ENCODE peak calls at places on chromosome 2, in ten cellular contexts. B, D, P, J, S, E, I, M, V and A are unnamed samples.

GRCh38 chr2:175039031-175039430 is 33.9 kb upstream of the CHN1 start:
- DNase-seq in B (no peak), D (no peak), P (no peak), J (no peak), S (no peak), E (no peak), I (no peak), M (no peak), V (no peak), A (no peak)

GRCh38 chr2:49490710-49491109 is 336.4 kb upstream of the FSHR start:
- DNase-seq in B (no peak), D (no peak), P (no peak), J (no peak), S (peak), E (peak), I (no peak), M (no peak), V (no peak), A (peak)

GRCh38 chr2:162198239-162198638 is 45.0 kb downstream of the FAP start:
- DNase-seq in B (no peak), D (no peak), P (no peak), J (peak), S (no peak), E (no peak), I (peak), M (no peak), V (no peak), A (no peak)

GRCh38 chr2:177900091-177900490 is 172.5 kb downstream of the PDE11A start:
- DNase-seq in B (no peak), D (no peak), P (no peak), J (no peak), S (peak), E (no peak), I (no peak), M (no peak), V (no peak), A (no peak)

GRCh38 chr2:197339496-197340220 is 29.1 kb upstream of the ANKRD44 start:
- DNase-seq in B (no peak), D (no peak), P (no peak), J (no peak), S (no peak), E (no peak), I (no peak), M (no peak), V (no peak), A (no peak)

GRCh38 chr2:48332286-48332685 is 197.7 kb upstream of the STON1 start:
- DNase-seq in B (no peak), D (no peak), P (no peak), J (no peak), S (peak), E (no peak), I (peak), M (no peak), V (no peak), A (no peak)

GRCh38 chr2:230944123-230944653 is 19.1 kb upstream of the GPR55 start:
- DNase-seq in B (peak), D (no peak), P (no peak), J (no peak), S (no peak), E (no peak), I (no peak), M (no peak), V (no peak), A (no peak)

GRCh38 chr2:8310557-8311455 is 371.1 kb upstream of the ID2 start:
- DNase-seq in B (peak), D (no peak), P (no peak), J (no peak), S (no peak), E (no peak), I (no peak), M (no peak), V (peak), A (no peak)

GRCh38 chr2:45010706-45011036 is 1.4 kb upstream of the SIX2 start:
- DNase-seq in B (no peak), D (no peak), P (no peak), J (peak), S (no peak), E (no peak), I (no peak), M (no peak), V (no peak), A (no peak)

GRCh38 chr2:235981629-235982028 is 186.6 kb downstream of the GBX2 start:
- DNase-seq in B (no peak), D (no peak), P (no peak), J (no peak), S (no peak), E (no peak), I (no peak), M (peak), V (no peak), A (no peak)

GRCh38 chr2:96315400-96316071 is 9.6 kb upstream of the ITPRIPL1 start:
- DNase-seq in B (no peak), D (no peak), P (peak), J (peak), S (peak), E (no peak), I (peak), M (no peak), V (no peak), A (no peak)

GRCh38 chr2:127197475-127198385 is 22.4 kb downstream of the CYP27C1 start:
- DNase-seq in B (peak), D (peak), P (no peak), J (peak), S (peak), E (peak), I (peak), M (peak), V (peak), A (peak)

GRCh38 chr2:61632276-61633169 is 94.4 kb upstream of the XPO1 start:
- DNase-seq in B (no peak), D (no peak), P (no peak), J (no peak), S (peak), E (no peak), I (no peak), M (no peak), V (peak), A (no peak)

GRCh38 chr2:88054300-88055048 is 1.1 kb downstream of the KRCC1 start:
- DNase-seq in B (no peak), D (no peak), P (no peak), J (peak), S (no peak), E (no peak), I (no peak), M (peak), V (no peak), A (no peak)

GRCh38 chr2:85161626-85161960 is 28.4 kb downstream of the TCF7L1 start:
- DNase-seq in B (no peak), D (no peak), P (no peak), J (peak), S (no peak), E (no peak), I (peak), M (no peak), V (no peak), A (no peak)

GRCh38 chr2:165886487-165887146 is 67.0 kb downstream of the TTC21B start:
- DNase-seq in B (no peak), D (no peak), P (no peak), J (no peak), S (no peak), E (no peak), I (no peak), M (no peak), V (no peak), A (no peak)

GRCh38 chr2:95323347-95324155 is 26.4 kb downstream of the KCNIP3 start:
- DNase-seq in B (no peak), D (no peak), P (no peak), J (no peak), S (peak), E (peak), I (no peak), M (no peak), V (no peak), A (no peak)

GRCh38 chr2:152062130-152063091 is 36.4 kb downstream of the CACNB4 start:
- DNase-seq in B (no peak), D (no peak), P (peak), J (peak), S (peak), E (peak), I (peak), M (no peak), V (no peak), A (peak)

GRCh38 chr2:61943251-61943650 is 37.8 kb downstream of the COMMD1 start:
- DNase-seq in B (no peak), D (no peak), P (no peak), J (no peak), S (no peak), E (no peak), I (peak), M (no peak), V (no peak), A (no peak)

GRCh38 chr2:119721462-119721861 is 38.3 kb upstream of the PTPN4 start:
- DNase-seq in B (no peak), D (peak), P (no peak), J (no peak), S (no peak), E (no peak), I (no peak), M (no peak), V (no peak), A (no peak)

DNA sequence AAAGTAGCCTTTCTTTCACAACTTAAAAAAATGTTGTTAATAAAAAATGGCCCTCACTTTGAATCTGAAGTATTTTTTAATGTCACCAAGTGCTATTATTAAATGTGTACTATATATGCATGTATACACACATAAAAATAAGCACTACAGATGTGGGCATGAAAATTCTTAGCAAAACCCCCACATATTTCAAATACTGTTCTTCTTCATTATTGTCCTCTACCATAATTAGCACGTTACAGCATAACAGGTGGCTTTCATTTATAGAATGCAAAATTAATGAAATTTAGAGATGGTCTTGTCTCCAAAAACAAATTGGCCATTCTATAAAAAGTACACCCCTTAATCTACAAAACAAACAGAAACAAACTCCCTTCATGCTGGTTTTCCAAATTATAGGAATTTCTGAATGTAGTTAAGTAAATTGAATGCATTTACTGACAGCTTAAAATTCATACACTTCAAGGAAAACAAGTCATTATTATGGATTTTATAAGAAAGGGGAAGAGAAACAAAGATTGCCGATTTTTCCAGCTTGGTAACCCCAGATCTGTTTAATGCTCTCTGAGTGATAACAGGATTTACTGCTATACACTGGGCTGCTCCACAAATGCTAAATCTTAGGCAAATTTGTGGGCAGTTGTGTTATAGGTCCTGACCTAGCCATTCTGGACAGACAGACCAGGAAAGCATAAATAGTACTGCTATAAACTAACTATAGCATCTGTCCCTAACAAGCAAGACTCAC is 67.2 kb downstream of the SPRED2 start:
- DNase-seq in B (no peak), D (no peak), P (no peak), J (no peak), S (no peak), E (no peak), I (no peak), M (no peak), V (no peak), A (no peak)
- H3K4me3 ChIP-seq in B (no peak), D (no peak), P (no peak), J (no peak), S (no peak), E (no peak), I (no peak), M (no peak), V (no peak), A (peak)

GRCh38 chr2:129091620-129092019 is 773.0 kb upstream of the HS6ST1 start:
- DNase-seq in B (no peak), D (no peak), P (no peak), J (no peak), S (no peak), E (no peak), I (no peak), M (no peak), V (no peak), A (no peak)

GRCh38 chr2:129092871-129093385 is 774.3 kb upstream of the HS6ST1 start:
- DNase-seq in B (no peak), D (no peak), P (no peak), J (no peak), S (no peak), E (no peak), I (no peak), M (no peak), V (no peak), A (no peak)

GRCh38 chr2:129085386-129085785 is 766.7 kb upstream of the HS6ST1 start:
- DNase-seq in B (no peak), D (no peak), P (no peak), J (no peak), S (no peak), E (no peak), I (no peak), M (no peak), V (no peak), A (no peak)

DNA sequence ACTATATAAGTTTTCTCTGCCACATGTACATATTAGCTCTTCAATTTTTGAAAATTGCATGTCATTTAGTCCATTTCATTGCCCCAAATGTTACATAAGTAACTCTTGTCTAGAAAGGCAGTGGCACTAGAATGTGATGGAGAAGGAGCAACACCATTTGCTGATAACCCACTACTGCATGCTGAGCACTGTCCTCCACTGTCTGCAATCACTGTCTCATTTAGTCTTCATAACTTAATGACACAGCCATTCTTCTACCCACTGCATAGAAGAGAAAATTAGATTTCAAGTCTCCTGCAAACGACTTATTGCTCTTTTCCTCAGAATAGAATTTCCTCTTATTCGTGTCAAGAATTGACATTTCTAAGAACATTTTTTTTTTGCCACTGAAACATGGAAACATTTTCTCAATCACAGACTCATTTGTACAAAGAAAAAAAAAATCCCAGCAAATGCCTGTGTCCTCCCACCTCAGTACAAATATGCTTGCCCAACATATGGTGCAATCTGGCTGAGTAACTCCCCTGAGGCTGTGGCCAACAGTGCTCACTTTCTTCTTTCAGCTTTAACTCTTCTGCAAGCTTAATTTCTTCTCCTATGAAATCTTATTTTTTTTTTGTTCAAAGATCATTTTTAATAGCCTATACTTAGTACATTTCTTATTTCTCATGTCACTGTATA is 768.6 kb upstream of the HS6ST1 start:
- DNase-seq in B (no peak), D (peak), P (no peak), J (no peak), S (peak), E (no peak), I (no peak), M (no peak), V (no peak), A (no peak)
- H3K4me3 ChIP-seq in B (no peak), D (no peak), P (no peak), J (no peak), S (no peak), E (no peak), I (no peak), M (no peak), V (no peak), A (no peak)

GRCh38 chr2:123916512-123916911 is 108.6 kb upstream of the CNTNAP5 start:
- DNase-seq in B (no peak), D (no peak), P (no peak), J (no peak), S (no peak), E (no peak), I (no peak), M (no peak), V (no peak), A (no peak)

GRCh38 chr2:123915380-123915779 is 109.7 kb upstream of the CNTNAP5 start:
- DNase-seq in B (no peak), D (no peak), P (no peak), J (no peak), S (no peak), E (no peak), I (no peak), M (no peak), V (no peak), A (no peak)

GRCh38 chr2:123908522-123908921 is 116.6 kb upstream of the CNTNAP5 start:
- DNase-seq in B (no peak), D (no peak), P (no peak), J (no peak), S (no peak), E (no peak), I (no peak), M (no peak), V (no peak), A (no peak)

DNA sequence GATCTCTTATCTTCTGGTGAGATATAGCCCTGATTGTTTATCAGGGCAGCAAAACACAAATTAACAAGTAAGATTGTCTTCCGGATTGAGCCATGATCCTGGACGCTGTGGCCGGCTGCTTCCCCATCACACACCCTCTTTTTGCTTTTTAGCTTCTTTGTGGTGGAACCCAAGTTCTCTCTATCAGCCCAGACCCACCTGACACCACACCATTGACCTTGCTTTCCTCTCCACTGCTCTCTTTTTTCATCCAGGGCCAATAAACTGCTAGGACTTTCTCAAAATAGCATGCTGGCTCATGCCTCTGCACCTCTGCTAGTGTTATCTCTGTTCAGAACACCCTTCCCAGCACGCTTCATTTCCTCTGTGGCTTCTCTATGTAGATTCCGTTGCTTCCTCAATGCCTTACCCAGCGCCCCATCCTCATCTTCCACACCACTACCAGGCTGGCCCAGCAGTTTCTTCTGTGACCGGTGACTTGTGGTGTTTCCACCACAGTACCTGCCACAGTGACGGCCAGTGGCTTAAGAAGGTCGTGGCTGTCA is 111.7 kb upstream of the CNTNAP5 start:
- DNase-seq in B (no peak), D (no peak), P (no peak), J (no peak), S (no peak), E (no peak), I (no peak), M (no peak), V (no peak), A (no peak)
- H3K4me3 ChIP-seq in B (no peak), D (no peak), P (no peak), J (no peak), S (no peak), E (no peak), I (no peak), M (no peak), V (no peak), A (no peak)

GRCh38 chr2:46942891-46943626 is 27.5 kb upstream of the MCFD2 start:
- DNase-seq in B (no peak), D (no peak), P (no peak), J (no peak), S (no peak), E (no peak), I (no peak), M (no peak), V (no peak), A (no peak)
- H3K4me3 ChIP-seq in B (peak), D (peak), P (peak), J (peak), S (no peak), E (peak), I (peak), M (peak), V (peak), A (no peak)

GRCh38 chr2:200694071-200694470 is 108.3 kb downstream of the AOX1 start:
- DNase-seq in B (no peak), D (no peak), P (no peak), J (no peak), S (no peak), E (no peak), I (peak), M (no peak), V (no peak), A (no peak)
- H3K4me3 ChIP-seq in B (no peak), D (no peak), P (no peak), J (no peak), S (no peak), E (no peak), I (no peak), M (no peak), V (no peak), A (no peak)

DNA sequence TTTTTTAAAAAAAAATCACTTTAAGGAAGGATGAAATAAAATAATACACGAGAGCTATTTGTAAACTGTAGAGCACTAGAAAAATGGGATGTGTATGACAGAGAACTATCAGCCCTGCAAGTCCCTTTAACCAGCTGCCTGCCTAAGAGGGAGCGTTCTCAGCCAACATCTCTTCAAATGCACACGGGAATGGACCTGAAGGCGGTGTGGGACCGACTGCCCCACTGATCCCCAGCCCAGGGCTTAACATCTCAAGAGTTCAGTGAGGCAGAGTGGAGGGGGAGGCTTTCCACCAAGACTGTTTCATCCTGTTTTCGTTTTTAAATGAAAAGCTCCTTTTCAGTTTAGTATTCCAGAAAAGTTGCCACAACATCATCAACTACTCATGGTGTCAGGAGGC is 2.2 kb downstream of the INPP4A start:
- DNase-seq in B (no peak), D (no peak), P (no peak), J (no peak), S (no peak), E (no peak), I (no peak), M (no peak), V (no peak), A (no peak)
- H3K4me3 ChIP-seq in B (no peak), D (peak), P (no peak), J (no peak), S (no peak), E (no peak), I (no peak), M (no peak), V (no peak), A (no peak)